ENCODE peak calls at places on chromosomes 13 and 19, in eight cellular contexts. U, C, P, M, S, J, K and D are unnamed samples. For H3K4me1, the result is how much of the 10 kb centered on the place peaks cover.

GRCh38 chr19:7706662-7707454 is 4.9 kb upstream of the FCER2 start:
- DNase-seq in J (no peak), U (no peak), C (no peak), M (no peak), S (no peak), P (no peak), K (no peak), D (no peak)

GRCh38 chr19:4196587-4197148 is 14.2 kb downstream of the ANKRD24 start:
- DNase-seq in P (no peak), U (no peak), M (no peak), K (no peak), J (no peak), C (no peak), S (no peak), D (no peak)

GRCh38 chr13:50644081-50644871 is 199.2 kb downstream of the DLEU7 start:
- DNase-seq in M (no peak), J (no peak), C (no peak), U (no peak), P (peak), K (peak), S (no peak), D (no peak)

GRCh38 chr13:40181203-40181845 is 485.1 kb downstream of the FOXO1 start:
- DNase-seq in K (no peak), S (peak), U (no peak), M (no peak), C (no peak), J (no peak), P (peak), D (no peak)

GRCh38 chr13:78040431-78040830 is 121.8 kb upstream of the EDNRB start:
- DNase-seq in U (no peak), C (no peak), M (no peak), P (no peak), K (no peak), S (no peak), J (no peak), D (no peak)

GRCh38 chr19:46271488-46272197 is 25.2 kb upstream of the HIF3A start:
- DNase-seq in J (no peak), S (no peak), P (peak), K (no peak), M (no peak), U (no peak), C (no peak), D (no peak)

GRCh38 chr13:22108283-22108897 is 437.5 kb downstream of the FGF9 start:
- DNase-seq in U (no peak), M (no peak), S (peak), C (no peak), P (peak), J (no peak), K (no peak), D (no peak)

GRCh38 chr19:11278670-11279069 is 16.3 kb upstream of the DOCK6 start:
- DNase-seq in S (no peak), K (no peak), P (no peak), J (no peak), C (peak), M (no peak), U (no peak), D (no peak)

GRCh38 chr19:44689290-44690130 is 9.4 kb upstream of the CEACAM16 start:
- DNase-seq in C (peak), P (peak), M (peak), K (peak), J (peak), U (peak), S (peak), D (peak)

GRCh38 chr13:46667687-46668281 is 114.8 kb downstream of the LRCH1 start:
- DNase-seq in S (peak), J (no peak), C (no peak), U (no peak), P (no peak), M (no peak), K (no peak), D (no peak)

GRCh38 chr13:27405521-27406134 is 18.8 kb upstream of the GTF3A start:
- DNase-seq in J (no peak), C (no peak), K (no peak), S (no peak), U (no peak), M (no peak), P (peak), D (no peak)

GRCh38 chr13:96835591-96835990 is 158.7 kb downstream of the OXGR1 start:
- DNase-seq in U (no peak), M (no peak), K (no peak), J (no peak), P (no peak), C (no peak), S (no peak), D (no peak)

GRCh38 chr13:88086577-88086976 is 415.4 kb downstream of the SLITRK5 start:
- DNase-seq in J (no peak), K (no peak), S (peak), P (peak), C (no peak), U (no peak), M (no peak), D (no peak)

GRCh38 chr19:6739884-6740588 is 556 bp downstream of the TRIP10 start:
- DNase-seq in P (no peak), U (peak), S (peak), M (no peak), C (no peak), K (no peak), J (peak), D (peak)

GRCh38 chr19:7294571-7295212 is 478 bp upstream of the INSR start:
- DNase-seq in J (peak), M (no peak), K (peak), C (peak), P (peak), S (peak), U (peak), D (peak)

GRCh38 chr19:33241530-33242101 is 16.0 kb upstream of the SLC7A10 start:
- DNase-seq in P (peak), J (no peak), U (no peak), K (peak), S (no peak), M (no peak), C (no peak), D (peak)

GRCh38 chr13:45875951-45876350 is 24.4 kb upstream of the SIAH3 start:
- DNase-seq in S (no peak), U (no peak), P (peak), J (no peak), C (no peak), M (no peak), K (no peak), D (no peak)

GRCh38 chr19:1254081-1254527 is 5.7 kb downstream of the MIDN start:
- DNase-seq in J (peak), P (no peak), S (no peak), U (peak), K (no peak), C (peak), M (no peak), D (no peak)
- H3K4me3 ChIP-seq in J (peak), P (no peak), S (no peak), U (peak), K (peak), C (no peak), M (peak), D (peak)

DNA sequence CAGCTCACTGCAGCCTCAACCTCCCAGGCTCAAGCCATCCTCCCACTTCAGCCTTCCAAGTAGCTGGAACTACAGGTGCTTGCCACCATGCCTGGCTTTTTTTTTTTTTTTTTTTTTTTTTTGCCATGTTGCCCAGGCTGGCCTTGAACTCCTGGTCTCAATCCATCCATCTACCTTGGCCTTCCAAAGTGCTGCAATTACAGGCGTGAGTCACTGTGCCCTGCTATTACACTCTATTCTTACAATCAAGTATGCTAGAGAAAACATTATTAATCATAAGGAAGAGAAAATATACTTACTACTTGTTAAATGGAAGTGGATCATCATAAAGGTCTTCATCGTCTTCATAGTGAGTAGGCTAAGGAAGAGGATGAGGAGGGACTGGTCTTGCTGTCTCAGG is 93.3 kb upstream of the DOCK9 start:
- DNase-seq in C (no peak), M (no peak), S (no peak), U (peak), J (no peak), P (no peak), K (no peak), D (no peak)
- H3K4me1 ChIP-seq in C (under half), M (under half), S (under half), U (under half), J (under half), P (under half), K (under half), D (under half)

DNA sequence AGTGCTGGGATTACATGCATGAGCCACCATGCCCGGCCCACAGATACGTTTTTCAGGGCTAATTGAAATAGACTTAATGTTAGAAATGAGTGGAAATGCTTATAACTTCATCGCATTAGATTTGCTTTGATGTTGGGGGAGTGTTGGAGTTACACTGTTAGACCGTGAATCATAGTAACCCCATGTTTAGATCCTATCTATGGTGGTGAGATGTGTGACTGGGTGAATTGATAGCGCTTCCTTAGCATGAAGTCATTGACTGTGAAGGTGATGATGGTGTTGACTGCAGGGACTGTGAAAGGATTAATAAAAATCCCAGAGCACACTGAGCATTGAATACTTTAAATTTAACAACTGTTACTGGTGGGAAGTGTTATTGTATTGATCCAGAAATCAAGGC is 1.7 kb downstream of the ZNF264 start:
- DNase-seq in M (no peak), C (no peak), J (no peak), K (no peak), U (no peak), P (no peak), S (no peak), D (no peak)
- H3K4me3 ChIP-seq in M (no peak), C (peak), J (peak), K (no peak), U (no peak), P (peak), S (peak), D (peak)

GRCh38 chr19:38270587-38271167 is 6.3 kb downstream of the SPINT2 start:
- DNase-seq in U (no peak), P (peak), M (no peak), J (no peak), C (no peak), S (no peak), K (no peak), D (no peak)
- H3K4me1 ChIP-seq in U (under half), P (half or more), M (under half), J (under half), C (under half), S (under half), K (under half), D (under half)

GRCh38 chr19:39533003-39533512 is 406 bp upstream of the EID2B start:
- DNase-seq in P (no peak), U (no peak), M (no peak), K (no peak), J (no peak), S (no peak), C (no peak), D (no peak)
- H3K4me3 ChIP-seq in P (no peak), U (no peak), M (peak), K (peak), J (peak), S (no peak), C (peak), D (peak)

DNA sequence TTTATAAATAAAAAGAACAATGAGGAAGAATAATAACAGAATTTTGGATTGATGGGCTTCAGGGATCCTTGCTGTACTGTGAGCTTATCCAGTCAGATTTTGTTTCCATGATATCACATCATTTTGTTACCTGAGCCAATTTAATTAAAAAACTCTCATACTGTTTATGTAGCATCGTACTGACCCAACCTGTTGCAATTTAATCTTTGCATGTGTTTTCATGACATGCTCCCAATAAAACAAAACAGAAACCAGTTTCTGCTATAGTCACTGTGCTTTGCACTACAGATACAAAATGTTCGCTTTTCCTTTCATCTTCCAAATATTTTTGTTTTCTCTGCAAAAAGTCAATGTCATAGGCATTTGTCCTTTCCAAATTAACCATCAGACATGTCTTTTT is 109.7 kb upstream of the RNF113B start:
- DNase-seq in C (no peak), M (no peak), S (no peak), P (no peak), K (no peak), U (no peak), J (no peak), D (no peak)
- H3K4me1 ChIP-seq in C (under half), M (under half), S (under half), P (under half), K (under half), U (under half), J (under half), D (under half)

DNA sequence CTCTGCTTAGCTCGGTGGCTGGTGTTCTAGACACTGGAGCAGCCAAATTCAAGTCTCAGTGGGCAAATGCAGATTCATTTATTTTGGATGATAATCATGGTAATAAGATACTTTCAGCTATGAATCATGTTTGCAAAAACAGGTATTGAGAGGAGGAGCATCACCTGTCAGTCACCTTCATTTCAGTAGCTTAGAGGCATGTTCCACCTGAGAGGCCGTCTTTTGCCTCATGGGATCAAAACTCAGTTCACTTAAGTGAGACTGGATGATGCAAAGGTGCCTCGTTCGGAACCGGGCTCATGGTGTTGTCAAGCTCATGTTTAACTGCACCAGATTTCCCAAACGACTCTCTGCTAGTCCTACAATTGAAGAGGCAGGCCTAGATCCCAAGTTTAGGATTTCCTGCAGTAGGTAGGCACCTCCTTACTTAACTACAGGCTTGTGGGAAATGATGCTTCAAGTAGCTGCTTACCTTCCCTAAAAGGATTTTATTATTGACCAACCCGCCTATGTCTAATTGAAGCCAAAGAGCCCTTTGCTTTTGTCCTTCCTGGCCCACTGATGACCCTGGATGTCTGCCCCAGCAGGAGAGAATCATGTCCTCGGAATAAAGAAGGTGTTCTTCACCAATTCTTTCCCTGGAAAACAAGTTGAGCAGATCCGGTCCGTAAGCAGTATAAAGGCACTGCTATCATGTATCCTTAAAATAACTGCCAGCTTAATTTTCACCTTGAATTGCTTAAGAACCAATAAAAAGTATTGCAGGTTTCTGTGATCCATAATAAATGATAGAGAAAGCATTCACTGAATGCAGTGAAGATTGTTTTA is 60.0 kb downstream of the ZAR1L start:
- DNase-seq in U (no peak), K (no peak), M (no peak), S (no peak), J (no peak), C (no peak), P (peak), D (no peak)
- H3K4me3 ChIP-seq in U (no peak), K (no peak), M (no peak), S (no peak), J (peak), C (peak), P (peak), D (peak)

GRCh38 chr13:114027046-114027760 is 53.3 kb upstream of the C13orf46 start:
- DNase-seq in S (peak), K (no peak), C (no peak), P (no peak), J (peak), U (no peak), M (no peak), D (peak)

GRCh38 chr13:114029866-114030625 is 56.2 kb upstream of the C13orf46 start:
- DNase-seq in J (no peak), M (no peak), U (no peak), S (no peak), P (no peak), K (no peak), C (no peak), D (no peak)

GRCh38 chr13:114025432-114026127 is 51.7 kb upstream of the C13orf46 start:
- DNase-seq in K (no peak), S (peak), U (no peak), C (peak), P (no peak), M (no peak), J (no peak), D (peak)

GRCh38 chr13:114026128-114026880 is 52.4 kb upstream of the C13orf46 start:
- DNase-seq in K (no peak), P (no peak), M (no peak), J (no peak), S (no peak), U (no peak), C (no peak), D (peak)

DNA sequence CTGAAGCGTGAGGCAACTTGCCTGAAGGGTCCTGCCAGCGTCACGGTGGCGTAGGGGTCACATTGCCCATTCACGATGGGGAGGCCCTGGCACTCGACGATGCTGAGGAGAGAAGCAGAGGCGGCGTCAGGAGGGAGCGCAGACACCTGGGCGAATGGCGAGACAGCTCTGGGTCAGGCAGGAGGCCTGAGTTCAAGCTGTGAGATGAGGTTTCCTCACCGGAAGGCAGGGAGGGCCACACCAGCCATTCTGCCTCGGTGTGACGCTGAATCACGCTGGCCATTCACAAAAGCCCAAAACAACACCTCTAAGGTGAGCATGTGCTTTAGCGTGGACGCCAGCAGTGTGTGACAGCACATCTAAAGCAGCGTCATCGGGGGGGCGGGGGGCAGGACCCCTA is 54.0 kb upstream of the C13orf46 start:
- DNase-seq in J (no peak), S (no peak), C (no peak), U (no peak), P (no peak), M (no peak), K (no peak), D (peak)
- H3K4me1 ChIP-seq in J (under half), S (under half), C (under half), U (under half), P (under half), M (under half), K (under half), D (under half)

DNA sequence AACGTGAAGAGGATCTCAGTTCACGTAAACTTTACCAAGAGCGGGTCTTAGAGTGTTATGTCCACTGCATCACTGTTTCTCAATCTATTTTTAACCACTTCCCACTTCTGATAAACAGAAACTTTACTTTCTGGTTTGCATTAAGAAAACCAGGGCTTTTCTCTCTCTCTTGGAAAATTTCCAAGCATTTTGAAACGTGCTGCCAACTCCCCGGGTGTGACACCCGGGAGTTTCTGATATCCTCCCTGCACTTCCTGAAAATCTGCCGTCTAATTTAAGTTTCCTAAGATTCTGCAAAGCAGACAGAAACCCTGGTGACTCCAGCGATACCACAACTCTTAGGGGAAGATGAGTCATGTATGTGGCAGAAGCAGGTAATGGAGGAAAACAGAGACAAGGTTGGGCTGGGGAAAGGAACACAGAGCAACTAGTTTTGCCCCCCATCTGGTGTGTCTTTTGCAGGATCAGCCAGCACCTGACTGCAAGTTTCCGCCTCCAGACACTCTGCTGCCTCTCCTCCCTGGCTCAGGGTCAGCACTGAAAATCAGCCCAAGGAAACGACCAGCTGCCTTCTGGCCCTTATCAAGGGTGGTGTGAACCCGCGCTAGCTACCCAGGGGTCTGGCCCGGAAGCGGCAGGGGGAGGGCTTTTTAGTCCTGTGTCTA is 11.4 kb upstream of the FFAR2 start:
- DNase-seq in J (no peak), M (no peak), S (peak), P (peak), U (peak), K (peak), C (peak), D (peak)
- H3K4me3 ChIP-seq in J (no peak), M (no peak), S (no peak), P (peak), U (no peak), K (no peak), C (no peak), D (peak)

GRCh38 chr19:41861098-41861768 is 1.2 kb downstream of the RPS19 start:
- DNase-seq in K (no peak), P (no peak), U (no peak), S (no peak), M (no peak), J (no peak), C (no peak), D (no peak)

GRCh38 chr19:41860419-41861097 is 503 bp downstream of the RPS19 start:
- DNase-seq in K (no peak), U (no peak), M (no peak), C (no peak), J (no peak), P (no peak), S (peak), D (no peak)

GRCh38 chr19:41861846-41862245 is 1.8 kb downstream of the RPS19 start:
- DNase-seq in K (no peak), U (no peak), P (no peak), S (no peak), M (no peak), J (no peak), C (no peak), D (no peak)

GRCh38 chr19:41859213-41859617 is 840 bp upstream of the RPS19 start:
- DNase-seq in P (no peak), S (no peak), U (no peak), J (no peak), M (no peak), K (no peak), C (no peak), D (no peak)

GRCh38 chr19:41859618-41860418 is at the start of gene RPS19:
- DNase-seq in J (peak), C (peak), P (peak), M (peak), K (peak), U (peak), S (peak), D (peak)
- H3K4me1 ChIP-seq in J (under half), C (under half), P (under half), M (under half), K (under half), U (under half), S (under half), D (under half)